ENCODE peak calls at places on chromosomes 13 and 19, in five cellular contexts. H, M, U, F and N are unnamed samples. For H3K4me1 and H3K27me3, the result is how much of the 10 kb centered on the place peaks cover.

GRCh38 chr13:66809496-66809895 is 420.6 kb downstream of the PCDH9 start:
- DNase-seq in H (no peak), M (no peak), U (no peak), F (no peak), N (no peak)

GRCh38 chr19:460877-461609 is at the start of gene SHC2:
- DNase-seq in H (no peak), M (peak), U (no peak), F (no peak), N (no peak)

GRCh38 chr19:5321851-5322681 is 18.5 kb downstream of the PTPRS start:
- DNase-seq in H (no peak), M (no peak), U (no peak), F (no peak), N (no peak)

GRCh38 chr13:65914707-65915106 is 1315.4 kb downstream of the PCDH9 start:
- DNase-seq in H (peak), M (no peak), U (no peak), F (peak), N (no peak)

GRCh38 chr13:113880651-113881611 is 17.1 kb upstream of the GAS6 start:
- DNase-seq in H (peak), M (no peak), U (no peak), F (no peak), N (peak)

GRCh38 chr13:49641810-49642291 is 13.5 kb downstream of the ARL11 start:
- DNase-seq in H (no peak), M (no peak), U (peak), F (peak), N (no peak)

GRCh38 chr19:23527797-23528196 is 132.5 kb upstream of the ZNF91 start:
- DNase-seq in H (no peak), M (no peak), U (no peak), F (no peak), N (no peak)

GRCh38 chr13:113970810-113971470 is 2.9 kb downstream of the C13orf46 start:
- DNase-seq in H (no peak), M (peak), U (no peak), F (peak), N (no peak)

GRCh38 chr13:106063591-106064308 is 471.7 kb downstream of the EFNB2 start:
- DNase-seq in H (no peak), M (no peak), U (no peak), F (peak), N (no peak)

GRCh38 chr13:112261924-112262323 is 114.2 kb upstream of the SPACA7 start:
- DNase-seq in H (no peak), M (no peak), U (no peak), F (no peak), N (peak)

GRCh38 chr13:52850396-52851152 is 2.1 kb upstream of the PCDH8 start:
- DNase-seq in H (peak), M (peak), U (no peak), F (peak), N (no peak)

GRCh38 chr13:78764665-78765064 is 105.7 kb upstream of the OBI1 start:
- DNase-seq in H (no peak), M (no peak), U (no peak), F (no peak), N (no peak)

GRCh38 chr13:99356216-99357089 is 49.3 kb upstream of the GPR183 start:
- DNase-seq in H (peak), M (peak), U (no peak), F (peak), N (no peak)

GRCh38 chr13:25678398-25678797 is 306.6 kb downstream of the ATP8A2 start:
- DNase-seq in H (no peak), M (no peak), U (no peak), F (no peak), N (no peak)

GRCh38 chr19:43774103-43774939 is 6.5 kb downstream of the KCNN4 start:
- DNase-seq in H (peak), M (peak), U (no peak), F (peak), N (no peak)

GRCh38 chr19:38707512-38708114 is 36.7 kb downstream of the CAPN12 start:
- DNase-seq in H (peak), M (peak), U (no peak), F (peak), N (no peak)

GRCh38 chr19:5046339-5047039 is 77.6 kb downstream of the KDM4B start:
- DNase-seq in H (no peak), M (no peak), U (no peak), F (no peak), N (no peak)

GRCh38 chr13:93140912-93141311 is 85.7 kb upstream of the GPC6 start:
- DNase-seq in H (no peak), M (no peak), U (no peak), F (no peak), N (no peak)

GRCh38 chr13:31556376-31556775 is 182.9 kb upstream of the RXFP2 start:
- DNase-seq in H (no peak), M (no peak), U (no peak), F (no peak), N (no peak)

GRCh38 chr13:105153626-105154025 is 1381.8 kb downstream of the EFNB2 start:
- DNase-seq in H (no peak), M (no peak), U (no peak), F (no peak), N (no peak)

GRCh38 chr19:22832031-22832762 is at the start of gene ZNF723:
- DNase-seq in H (no peak), M (no peak), U (no peak), F (no peak), N (no peak)

GRCh38 chr13:33793726-33794125 is 24.2 kb upstream of the RFC3 start:
- DNase-seq in H (no peak), M (no peak), U (no peak), F (no peak), N (no peak)

GRCh38 chr19:14107581-14108461 is 9.7 kb downstream of the PRKACA start:
- DNase-seq in H (peak), M (peak), U (no peak), F (peak), N (no peak)

GRCh38 chr19:14333101-14333871 is 48.0 kb upstream of the ADGRE5 start:
- DNase-seq in H (no peak), M (no peak), U (no peak), F (peak), N (no peak)

GRCh38 chr13:26653842-26654241 is 96.4 kb downstream of the WASF3 start:
- DNase-seq in H (no peak), M (no peak), U (no peak), F (no peak), N (no peak)

GRCh38 chr13:107799001-107799400 is 416.3 kb downstream of the LIG4 start:
- DNase-seq in H (peak), M (no peak), U (no peak), F (peak), N (no peak)

GRCh38 chr19:41416194-41416674 is 10.9 kb downstream of the B3GNT8 start:
- DNase-seq in H (no peak), M (no peak), U (no peak), F (no peak), N (no peak)
- H3K4me1 ChIP-seq in H (under half), M (under half), U (under half), F (under half), N (under half)

DNA sequence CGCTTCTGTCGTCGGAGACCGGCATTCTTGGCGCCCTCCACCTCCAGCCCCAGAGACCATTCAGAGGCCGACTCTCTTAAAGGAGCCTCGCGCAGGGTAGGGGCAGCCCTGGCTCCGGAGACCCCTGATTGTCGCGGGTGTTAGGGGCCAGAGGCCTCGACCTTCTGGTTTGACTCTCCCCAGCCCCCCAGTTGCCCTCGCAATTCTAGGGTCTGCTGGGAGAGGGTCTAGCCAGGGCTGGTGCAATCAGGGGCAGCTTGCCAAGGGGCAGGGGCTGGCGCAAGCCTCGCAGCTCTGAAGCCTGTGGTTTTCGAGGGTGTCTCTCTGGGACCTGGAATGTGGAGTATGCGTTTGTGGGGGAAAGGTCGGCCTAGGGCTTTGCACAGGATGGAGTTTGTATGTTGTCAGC is 1.6 kb upstream of the SLC7A10 start:
- DNase-seq in H (no peak), M (no peak), U (no peak), F (peak), N (no peak)
- H3K4me3 ChIP-seq in H (no peak), M (no peak), U (no peak), F (no peak), N (peak)

GRCh38 chr19:1758959-1759903 is 5.9 kb downstream of the ONECUT3 start:
- DNase-seq in H (no peak), M (no peak), U (no peak), F (no peak), N (no peak)

GRCh38 chr19:1758231-1758577 is 4.9 kb downstream of the ONECUT3 start:
- DNase-seq in H (no peak), M (no peak), U (no peak), F (no peak), N (no peak)

GRCh38 chr19:1761528-1762242 is 8.4 kb downstream of the ONECUT3 start:
- DNase-seq in H (no peak), M (no peak), U (no peak), F (no peak), N (no peak)

GRCh38 chr19:1757468-1758230 is 4.3 kb downstream of the ONECUT3 start:
- DNase-seq in H (no peak), M (no peak), U (no peak), F (no peak), N (no peak)

GRCh38 chr19:1760020-1760419 is 6.7 kb downstream of the ONECUT3 start:
- DNase-seq in H (no peak), M (no peak), U (no peak), F (no peak), N (no peak)
- H3K27me3 ChIP-seq in H (half or more), M (under half), U (half or more), F (half or more), N (under half)

GRCh38 chr19:9528757-9529336 is 9.6 kb downstream of the ZNF426 start:
- DNase-seq in H (peak), M (no peak), U (no peak), F (peak), N (no peak)
- H3K4me1 ChIP-seq in H (under half), M (under half), U (under half), F (under half), N (under half)

DNA sequence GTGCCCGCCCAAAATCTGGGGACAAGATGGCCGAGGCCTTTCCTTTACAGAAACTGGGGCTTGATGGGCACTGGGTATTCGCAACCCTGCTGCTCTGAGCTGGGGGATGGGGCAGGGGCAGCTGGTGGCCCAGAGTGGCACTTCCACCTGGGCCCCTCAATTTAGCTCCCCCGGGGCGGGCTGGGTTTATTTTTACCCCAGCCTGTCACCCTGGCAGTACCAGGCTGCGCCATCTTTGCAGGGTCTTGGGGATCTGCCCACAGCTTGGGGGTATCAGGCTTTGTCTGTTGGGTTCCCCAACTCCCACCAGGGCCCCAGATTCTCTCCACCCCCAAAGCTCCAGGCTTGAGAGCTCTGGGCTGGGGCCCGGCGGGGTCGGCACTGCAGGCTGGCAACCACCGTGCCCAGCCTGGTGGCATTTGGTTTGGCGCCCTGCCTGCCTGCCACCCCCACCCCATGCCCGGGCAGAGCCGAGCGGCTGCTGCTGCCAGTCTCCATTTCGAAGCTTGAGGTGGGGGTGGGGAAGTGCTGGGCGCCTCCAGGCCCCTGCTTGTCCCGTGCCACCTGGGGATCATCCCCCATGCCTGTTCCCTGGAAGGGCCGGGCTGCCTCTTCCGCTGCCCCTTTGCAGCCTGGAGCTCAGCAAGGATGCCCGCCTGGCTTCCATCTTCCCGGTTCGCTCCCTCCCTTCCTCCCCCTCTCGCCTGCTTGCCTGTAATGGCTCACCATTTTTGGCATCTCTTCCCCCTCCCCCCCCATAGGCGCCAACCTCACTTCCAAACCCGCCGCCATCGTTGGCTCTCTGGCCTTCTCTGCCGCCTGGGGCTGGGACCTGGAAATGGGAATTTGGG is 11.4 kb downstream of the NFIX start:
- DNase-seq in H (no peak), M (peak), U (no peak), F (no peak), N (no peak)
- H3K4me3 ChIP-seq in H (no peak), M (peak), U (peak), F (no peak), N (peak)

GRCh38 chr13:28475916-28476725 is 18.8 kb downstream of the FLT1 start:
- DNase-seq in H (peak), M (no peak), U (no peak), F (peak), N (no peak)

GRCh38 chr13:28478127-28478526 is 16.8 kb downstream of the FLT1 start:
- DNase-seq in H (no peak), M (no peak), U (no peak), F (no peak), N (no peak)

GRCh38 chr13:28476919-28477708 is 17.8 kb downstream of the FLT1 start:
- DNase-seq in H (no peak), M (no peak), U (no peak), F (no peak), N (no peak)

GRCh38 chr13:28479005-28479404 is 15.9 kb downstream of the FLT1 start:
- DNase-seq in H (peak), M (no peak), U (no peak), F (no peak), N (no peak)

DNA sequence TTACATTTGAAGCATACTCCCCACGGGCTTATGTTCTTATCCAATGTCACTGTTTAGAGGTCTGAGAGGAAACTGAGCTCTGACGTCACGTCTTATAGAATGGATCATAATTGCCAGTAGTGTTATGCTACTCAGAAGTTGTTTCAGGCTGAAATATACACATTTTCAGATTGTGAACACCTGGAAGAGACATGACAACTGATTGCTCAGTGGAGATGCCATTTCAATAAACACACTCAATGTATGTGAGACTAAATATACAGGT is 17.3 kb downstream of the FLT1 start:
- DNase-seq in H (no peak), M (no peak), U (no peak), F (no peak), N (no peak)
- H3K27me3 ChIP-seq in H (under half), M (under half), U (under half), F (under half), N (under half)

GRCh38 chr19:41877490-41877876 is 404 bp downstream of the CD79A start:
- DNase-seq in H (no peak), M (no peak), U (no peak), F (no peak), N (no peak)

GRCh38 chr19:41879080-41879479 is 2.0 kb downstream of the CD79A start:
- DNase-seq in H (no peak), M (no peak), U (no peak), F (no peak), N (no peak)

GRCh38 chr19:41880329-41880708 is 2.7 kb upstream of the ARHGEF1 start:
- DNase-seq in H (no peak), M (no peak), U (no peak), F (no peak), N (no peak)

GRCh38 chr19:41877916-41878905 is 1.1 kb downstream of the CD79A start:
- DNase-seq in H (no peak), M (no peak), U (no peak), F (no peak), N (no peak)

GRCh38 chr19:41879670-41880328 is 2.7 kb downstream of the CD79A start:
- DNase-seq in H (no peak), M (no peak), U (no peak), F (no peak), N (no peak)
- H3K4me1 ChIP-seq in H (under half), M (under half), U (under half), F (under half), N (under half)

GRCh38 chr19:16112778-16113177 is 1.1 kb downstream of the RAB8A start:
- DNase-seq in H (no peak), M (no peak), U (no peak), F (no peak), N (no peak)

GRCh38 chr19:16113727-16114126 is 2.0 kb downstream of the RAB8A start:
- DNase-seq in H (no peak), M (no peak), U (no peak), F (no peak), N (no peak)

GRCh38 chr19:16115309-16116039 is 3.8 kb downstream of the RAB8A start:
- DNase-seq in H (no peak), M (no peak), U (no peak), F (no peak), N (no peak)

GRCh38 chr19:16111160-16111908 is at the start of gene RAB8A:
- DNase-seq in H (peak), M (peak), U (peak), F (peak), N (no peak)

GRCh38 chr19:16111909-16112752 is 442 bp downstream of the RAB8A start:
- DNase-seq in H (no peak), M (no peak), U (no peak), F (no peak), N (no peak)
- H3K4me3 ChIP-seq in H (peak), M (peak), U (peak), F (peak), N (peak)

DNA sequence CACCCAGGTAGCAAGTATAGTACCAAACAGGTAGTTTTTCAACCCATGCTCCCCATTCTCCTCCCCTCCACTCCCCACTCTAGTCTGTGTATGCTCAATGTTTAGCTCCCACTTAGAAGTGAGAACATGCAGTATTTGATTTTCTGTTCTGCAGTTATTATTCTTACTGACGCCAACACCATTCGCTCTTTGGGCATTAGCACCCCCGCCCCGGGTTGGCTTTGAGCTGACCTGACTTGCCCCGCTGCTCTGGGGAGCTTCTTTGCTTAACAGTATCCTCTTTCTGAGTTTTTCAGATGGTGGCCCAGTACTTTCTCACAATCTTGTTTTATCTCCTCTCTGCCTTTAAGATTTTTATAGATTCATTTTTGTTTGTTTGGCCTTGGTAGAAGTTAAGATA is 138.7 kb downstream of the CRYL1 start:
- DNase-seq in H (no peak), M (no peak), U (no peak), F (no peak), N (no peak)
- H3K27me3 ChIP-seq in H (under half), M (under half), U (under half), F (under half), N (under half)